ENCODE peak calls at places on chromosomes 11 and 22, in five cellular contexts. N, T, R, D and G are unnamed samples.

GRCh38 chr11:130801287-130802146 is 114.8 kb downstream of the SNX19 start:
- DNase-seq in N (no peak), T (no peak), R (no peak), D (peak), G (no peak)

GRCh38 chr11:111361874-111362273 is 17.2 kb downstream of the POU2AF1 start:
- DNase-seq in N (no peak), T (no peak), R (no peak), D (no peak), G (no peak)

GRCh38 chr22:37633082-37633692 is 6.3 kb upstream of the SH3BP1 start:
- DNase-seq in N (no peak), T (peak), R (no peak), D (no peak), G (no peak)

GRCh38 chr11:94028436-94028835 is 7.3 kb downstream of the HEPHL1 start:
- DNase-seq in N (no peak), T (no peak), R (peak), D (no peak), G (no peak)

GRCh38 chr11:63764712-63765631 is 3.6 kb downstream of the ZFTA start:
- DNase-seq in N (peak), T (no peak), R (no peak), D (no peak), G (no peak)

GRCh38 chr11:121889168-121889567 is 226.8 kb downstream of the BLID start:
- DNase-seq in N (no peak), T (no peak), R (no peak), D (no peak), G (no peak)

GRCh38 chr11:19910931-19911330 is 198.3 kb downstream of the NAV2 start:
- DNase-seq in N (no peak), T (no peak), R (no peak), D (no peak), G (no peak)

GRCh38 chr11:79092791-79093313 is 348.0 kb downstream of the TENM4 start:
- DNase-seq in N (no peak), T (no peak), R (peak), D (peak), G (peak)

GRCh38 chr11:130689222-130689908 is 226.9 kb downstream of the SNX19 start:
- DNase-seq in N (no peak), T (no peak), R (no peak), D (no peak), G (no peak)

GRCh38 chr11:78000193-78000592 is 5.7 kb upstream of the INTS4 start:
- DNase-seq in N (peak), T (peak), R (peak), D (peak), G (no peak)

GRCh38 chr11:93073026-93073425 is 103.6 kb downstream of the MTNR1B start:
- DNase-seq in N (peak), T (no peak), R (no peak), D (no peak), G (no peak)

GRCh38 chr22:47245786-47246185 is 483.3 kb downstream of the TBC1D22A start:
- DNase-seq in N (no peak), T (no peak), R (no peak), D (no peak), G (no peak)

GRCh38 chr11:18699848-18700261 is 1.3 kb downstream of the TMEM86A start:
- DNase-seq in N (no peak), T (no peak), R (no peak), D (no peak), G (peak)

GRCh38 chr11:5846689-5847088 is 5.0 kb upstream of the OR52E6 start:
- DNase-seq in N (no peak), T (no peak), R (no peak), D (no peak), G (no peak)

GRCh38 chr11:65183201-65183891 is 1.6 kb downstream of the CAPN1 start:
- DNase-seq in N (peak), T (no peak), R (no peak), D (no peak), G (no peak)

GRCh38 chr11:13760115-13760514 is 91.6 kb downstream of the FAR1 start:
- DNase-seq in N (no peak), T (no peak), R (no peak), D (no peak), G (no peak)

GRCh38 chr11:120907971-120908370 is 115.9 kb upstream of the TBCEL start:
- DNase-seq in N (no peak), T (no peak), R (no peak), D (no peak), G (no peak)

GRCh38 chr11:77035580-77035979 is 1.4 kb downstream of the B3GNT6 start:
- DNase-seq in N (no peak), T (no peak), R (no peak), D (no peak), G (no peak)

GRCh38 chr11:8707541-8708270 is 25.1 kb downstream of the RPL27A start:
- DNase-seq in N (no peak), T (no peak), R (no peak), D (no peak), G (peak)

GRCh38 chr11:131483453-131483852 is 113.0 kb downstream of the NTM start:
- DNase-seq in N (no peak), T (no peak), R (no peak), D (no peak), G (no peak)

GRCh38 chr11:126495806-126496205 is 140.3 kb downstream of the ST3GAL4 start:
- DNase-seq in N (no peak), T (no peak), R (no peak), D (no peak), G (peak)

GRCh38 chr22:19043111-19044085 is 78.8 kb downstream of the DGCR2 start:
- DNase-seq in N (peak), T (no peak), R (no peak), D (peak), G (peak)

GRCh38 chr11:68214173-68215086 is 1.3 kb upstream of the KMT5B start:
- DNase-seq in N (peak), T (no peak), R (no peak), D (no peak), G (no peak)

GRCh38 chr11:75565916-75566762 is 4.1 kb downstream of the SERPINH1 start:
- DNase-seq in N (no peak), T (no peak), R (no peak), D (no peak), G (no peak)

GRCh38 chr11:113465786-113466185 is 9.4 kb downstream of the DRD2 start:
- DNase-seq in N (no peak), T (no peak), R (no peak), D (no peak), G (no peak)

GRCh38 chr11:92830382-92831148 is 138.9 kb upstream of the MTNR1B start:
- DNase-seq in N (no peak), T (no peak), R (no peak), D (no peak), G (no peak)

GRCh38 chr11:114377612-114378267 is 22.6 kb downstream of the C11orf71 start:
- DNase-seq in N (no peak), T (no peak), R (no peak), D (peak), G (no peak)